ENCODE peak calls at places on chromosomes 16 and 17, in five cellular contexts. Y is CD8-positive, alpha-beta T cell; S is heart right ventricle; G is neural progenitor cell; O is HFF-Myc. U is an unnamed sample.

GRCh38 chr16:89815639-89816348 is 653 bp downstream of the FANCA start:
- DNase-seq in Y (no peak), S (no peak), G (peak), O (no peak), U (no peak)

GRCh38 chr16:1502092-1503004 is 9.2 kb downstream of the TELO2 start:
- DNase-seq in Y (no peak), S (no peak), G (no peak), O (no peak), U (no peak)

GRCh38 chr16:81545470-81546175 is 101.0 kb downstream of the CMIP start:
- DNase-seq in Y (no peak), S (no peak), G (no peak), O (no peak), U (no peak)

GRCh38 chr16:31451681-31452351 is 7.5 kb upstream of the ARMC5 start:
- DNase-seq in Y (no peak), S (peak), G (peak), O (no peak), U (no peak)

GRCh38 chr17:60525347-60525623 is 757 bp downstream of the APPBP2 start:
- DNase-seq in Y (no peak), S (no peak), G (peak), O (no peak), U (no peak)

GRCh38 chr16:88289549-88290344 is 93.0 kb upstream of the ZNF469 start:
- DNase-seq in Y (no peak), S (no peak), G (no peak), O (no peak), U (no peak)

GRCh38 chr16:50303605-50304466 is 37.5 kb downstream of the ADCY7 start:
- DNase-seq in Y (no peak), S (no peak), G (no peak), O (no peak), U (no peak)

GRCh38 chr16:55605756-55606155 is 39.3 kb downstream of the CAPNS2 start:
- DNase-seq in Y (no peak), S (no peak), G (no peak), O (no peak), U (no peak)

GRCh38 chr16:49452108-49452507 is 78.5 kb downstream of the C16orf78 start:
- DNase-seq in Y (no peak), S (no peak), G (no peak), O (no peak), U (no peak)

GRCh38 chr16:71883193-71883848 is 661 bp downstream of the ZNF821 start:
- DNase-seq in Y (peak), S (no peak), G (no peak), O (no peak), U (no peak)

GRCh38 chr16:31200821-31201510 is 1.6 kb downstream of the PYCARD start:
- DNase-seq in Y (no peak), S (no peak), G (no peak), O (peak), U (no peak)

GRCh38 chr17:19650826-19651225 is 2.3 kb downstream of the ALDH3A2 start:
- DNase-seq in Y (no peak), S (no peak), G (no peak), O (no peak), U (peak)

GRCh38 chr16:48499822-48500440 is 110.0 kb downstream of the N4BP1 start:
- DNase-seq in Y (no peak), S (no peak), G (no peak), O (peak), U (peak)

GRCh38 chr17:4788159-4788806 is 481 bp upstream of the GLTPD2 start:
- DNase-seq in Y (no peak), S (no peak), G (no peak), O (no peak), U (no peak)

GRCh38 chr16:1193143-1193824 is 31.8 kb downstream of the TPSG1 start:
- DNase-seq in Y (no peak), S (no peak), G (no peak), O (no peak), U (no peak)

GRCh38 chr16:10868562-10869469 is 8.2 kb upstream of the CIITA start:
- DNase-seq in Y (no peak), S (peak), G (no peak), O (no peak), U (no peak)
- TF ChIP-seq CTCF in Y (no peak), S (no peak), G (no peak), O (no peak), U (no peak)

GRCh38 chr16:83803811-83804210 is 4.0 kb upstream of the HSBP1 start:
- DNase-seq in Y (no peak), S (no peak), G (no peak), O (no peak), U (no peak)
- H3K4me3 ChIP-seq in Y (no peak), S (no peak), G (no peak), O (no peak), U (no peak)

GRCh38 chr17:31559647-31560501 is 168.4 kb downstream of the RAB11FIP4 start:
- DNase-seq in Y (no peak), S (peak), G (peak), O (no peak), U (no peak)
- TF ChIP-seq CTCF in Y (no peak), S (no peak), G (no peak), O (no peak), U (no peak)

GRCh38 chr16:29230671-29231091 is 175.8 kb downstream of the NPIPB11 start:
- DNase-seq in Y (no peak), S (no peak), G (peak), O (no peak), U (no peak)

GRCh38 chr16:29231231-29231630 is 175.3 kb downstream of the NPIPB11 start:
- DNase-seq in Y (no peak), S (no peak), G (peak), O (no peak), U (no peak)

GRCh38 chr16:29237971-29238370 is 168.5 kb downstream of the NPIPB11 start:
- DNase-seq in Y (no peak), S (no peak), G (no peak), O (no peak), U (no peak)

GRCh38 chr16:29232811-29233704 is 173.5 kb downstream of the NPIPB11 start:
- DNase-seq in Y (no peak), S (no peak), G (no peak), O (no peak), U (no peak)
- H3K4me3 ChIP-seq in Y (no peak), S (no peak), G (no peak), O (no peak), U (no peak)

DNA sequence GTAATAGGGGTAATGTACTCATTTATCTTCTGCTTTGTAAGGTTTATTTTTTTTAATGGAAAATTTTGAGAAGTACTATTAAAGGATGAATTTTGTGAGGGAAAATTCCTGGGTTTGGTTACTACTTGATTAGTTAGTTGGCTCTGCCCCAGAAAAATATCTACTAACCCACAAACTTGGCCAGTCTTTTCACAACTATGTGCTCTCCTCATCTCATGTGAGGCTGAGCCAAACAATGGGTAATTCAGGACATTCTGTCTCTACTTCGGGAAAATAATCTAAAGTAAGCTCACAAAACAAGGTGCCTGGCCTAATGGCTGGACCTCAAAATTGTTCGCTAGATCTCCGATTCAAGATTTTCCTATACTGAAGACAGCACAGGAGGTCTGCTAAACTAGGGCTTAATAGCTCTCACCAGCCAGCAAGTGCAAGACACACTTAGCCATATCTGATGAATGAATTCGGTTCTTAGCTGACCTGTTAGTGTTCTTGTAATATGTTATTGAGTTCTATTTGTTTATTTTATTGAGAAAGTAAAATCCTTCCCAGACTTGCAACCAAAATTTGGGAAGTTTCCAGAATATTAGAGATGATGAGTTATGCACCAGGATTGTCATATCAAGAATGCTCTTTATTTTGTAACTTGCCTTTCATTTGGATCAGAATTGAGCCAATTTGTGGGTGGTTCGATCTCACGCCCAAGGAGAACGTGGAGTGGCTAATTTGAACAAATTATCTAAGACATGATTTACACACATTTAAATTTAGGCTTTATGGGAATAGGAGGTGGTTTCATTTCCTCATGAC is 5.7 kb downstream of the KCNJ16 start:
- DNase-seq in Y (no peak), S (no peak), G (no peak), O (no peak), U (no peak)
- TF ChIP-seq CTCF in Y (no peak), S (no peak), G (no peak), O (no peak), U (no peak)

DNA sequence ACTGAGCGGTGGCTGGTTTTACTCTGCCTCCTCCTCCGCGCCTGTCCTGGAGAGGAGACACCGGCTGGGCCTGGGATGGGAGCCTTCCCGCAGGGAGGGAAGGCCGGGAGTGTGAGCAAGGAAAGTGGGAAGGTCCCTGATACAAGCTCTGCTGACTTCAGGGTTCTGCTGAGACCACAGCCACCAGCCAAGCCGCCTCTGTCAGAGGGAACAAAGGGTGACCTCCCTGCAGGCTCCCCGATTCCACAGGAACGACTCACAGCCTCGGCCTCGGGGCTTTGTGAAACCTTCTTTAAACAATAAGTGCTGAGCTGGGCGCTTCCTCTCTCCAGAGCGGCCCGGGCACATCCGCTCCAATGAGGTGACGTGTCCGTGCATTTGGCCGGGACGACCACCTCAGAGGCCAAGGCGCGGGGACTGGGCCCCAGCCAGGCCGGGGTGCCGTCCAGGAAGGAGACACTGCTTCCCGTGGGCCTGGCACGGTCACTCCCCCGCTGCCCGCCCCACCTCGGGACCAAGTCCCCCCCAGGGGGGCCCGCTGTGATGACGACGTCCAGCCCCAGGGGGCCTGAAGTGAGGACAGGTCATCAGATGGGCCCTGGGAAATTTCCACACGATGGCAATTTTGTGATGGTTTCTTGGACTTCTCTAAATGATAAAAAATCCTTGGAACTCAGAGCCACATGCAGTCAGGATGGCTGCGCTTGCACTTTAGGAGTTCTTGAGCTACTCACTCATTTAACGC is 11.8 kb upstream of the CIBAR2 start:
- DNase-seq in Y (no peak), S (peak), G (peak), O (no peak), U (no peak)
- H3K4me3 ChIP-seq in Y (no peak), S (no peak), G (no peak), O (no peak), U (no peak)

GRCh38 chr17:67629963-67630320 is 87.8 kb upstream of the NOL11 start:
- DNase-seq in Y (no peak), S (no peak), G (peak), O (peak), U (peak)

GRCh38 chr17:67623767-67624166 is 94.0 kb upstream of the NOL11 start:
- DNase-seq in Y (no peak), S (no peak), G (no peak), O (no peak), U (no peak)

GRCh38 chr17:67625971-67626370 is 91.8 kb upstream of the NOL11 start:
- DNase-seq in Y (no peak), S (no peak), G (no peak), O (no peak), U (no peak)

GRCh38 chr17:67624886-67625656 is 92.7 kb upstream of the NOL11 start:
- DNase-seq in Y (no peak), S (no peak), G (no peak), O (no peak), U (no peak)

GRCh38 chr17:67628580-67629013 is 89.1 kb upstream of the NOL11 start:
- DNase-seq in Y (no peak), S (peak), G (peak), O (no peak), U (no peak)
- TF ChIP-seq CTCF in Y (no peak), S (no peak), G (peak), O (peak), U (no peak)

DNA sequence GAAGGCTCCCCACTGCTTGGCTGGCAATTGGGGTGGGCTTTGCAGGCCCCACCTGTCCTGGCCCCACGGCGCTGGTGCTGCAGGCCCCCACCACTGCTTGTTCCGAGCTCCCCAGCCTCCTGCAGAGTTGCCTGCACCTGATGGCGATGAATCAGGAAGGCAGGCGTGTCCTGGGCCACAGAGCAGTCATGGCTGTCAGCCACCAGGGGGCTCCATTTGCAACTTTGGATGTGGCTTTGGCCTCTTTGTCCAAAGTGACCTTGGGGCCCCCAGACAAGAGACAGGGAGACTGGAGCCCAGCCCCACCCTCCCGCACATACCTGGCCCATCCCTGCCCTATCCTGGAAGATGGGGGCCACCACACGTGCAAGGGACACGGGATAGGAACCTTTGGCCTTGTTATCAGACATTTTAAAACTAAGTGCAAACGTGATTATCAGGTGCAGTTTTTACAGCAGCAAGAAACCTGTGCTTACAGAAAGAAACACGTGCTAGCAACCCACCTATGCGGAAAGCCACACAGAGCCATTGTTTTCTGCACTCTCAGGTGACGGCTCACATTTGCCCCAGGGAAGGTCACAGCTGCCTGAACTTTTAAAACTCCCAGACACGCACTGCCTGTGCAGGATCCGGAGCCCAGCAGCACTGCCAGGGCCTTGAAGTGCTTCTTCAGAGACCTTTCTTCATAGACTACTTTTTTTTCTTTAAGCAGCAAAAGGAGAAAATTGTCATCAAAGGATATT is at the start of gene DNASE1:
- DNase-seq in Y (peak), S (peak), G (peak), O (no peak), U (no peak)
- H3K4me3 ChIP-seq in Y (no peak), S (no peak), G (no peak), O (no peak), U (no peak)

DNA sequence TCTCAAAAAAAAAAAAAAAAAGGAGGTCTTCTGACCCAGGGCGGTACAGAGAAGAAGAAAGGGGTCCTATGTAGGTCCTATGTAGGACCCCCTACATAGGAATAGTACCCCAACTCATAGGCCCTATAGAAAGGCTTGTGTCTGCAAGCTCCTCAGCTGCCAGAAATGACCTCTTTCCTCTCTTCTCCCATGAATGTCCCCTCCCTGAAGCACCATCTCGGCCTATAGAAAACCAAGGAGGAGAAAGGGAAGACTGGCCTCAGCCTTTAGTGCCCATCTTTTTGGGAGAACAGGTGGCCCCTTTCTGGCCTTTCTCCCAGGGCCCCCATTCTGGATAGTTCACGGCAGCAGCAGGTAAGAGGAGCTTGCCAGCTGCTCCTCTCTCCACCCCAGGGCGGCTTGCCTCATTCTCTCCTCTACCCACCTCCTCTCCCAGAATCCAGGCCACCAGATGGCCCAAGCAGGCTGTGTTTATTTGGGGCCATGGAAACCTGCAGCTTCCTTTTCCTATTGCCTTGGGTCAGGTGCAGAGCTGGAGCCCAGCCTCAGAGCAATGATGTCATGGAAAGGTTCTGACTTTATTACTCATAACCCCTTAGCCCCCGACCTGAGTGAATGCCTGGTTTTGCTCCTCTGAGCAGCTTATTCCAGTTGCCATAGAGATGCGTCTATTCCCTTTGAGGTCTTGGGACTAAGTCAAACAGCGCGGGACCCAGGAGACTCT is 1.6 kb upstream of the MRPL58 start:
- DNase-seq in Y (no peak), S (peak), G (no peak), O (no peak), U (no peak)
- TF ChIP-seq CTCF in Y (no peak), S (no peak), G (no peak), O (no peak), U (no peak)

GRCh38 chr17:56596741-56597494 is 3.4 kb downstream of the NOG start:
- DNase-seq in Y (no peak), S (no peak), G (peak), O (no peak), U (no peak)
- H3K4me3 ChIP-seq in Y (peak), S (peak), G (peak), O (peak), U (peak)

U was measured in AG04449.